ENCODE peak calls at places on chromosomes 12 and 14, in nine cellular contexts. G is activated B cell treated with CpG ODN at 0.5 μM for 24 hours; F is neural progenitor cell; V is GM10248; Z is progenitor cell of endocrine pancreas; Y is CD4-positive, alpha-beta T cell; L is GM12878; A is sigmoid colon; M is spleen. T is an unnamed sample.

GRCh38 chr12:57611810-57612710 is 825 bp downstream of the ARHGEF25 start:
- DNase-seq in G (no peak), F (no peak), V (peak; percentile 15), Z (no peak), Y (no peak), L (no peak), A (no peak), M (no peak), T (no peak)

GRCh38 chr14:100375273-100375962 is 52.3 kb downstream of the SLC25A47 start:
- DNase-seq in G (peak; percentile 44), F (no peak), V (peak; percentile 77), Z (no peak), Y (no peak), L (peak; percentile 76), A (peak; percentile 87), M (peak; percentile 86), T (no peak)

GRCh38 chr12:22100952-22101748 is 55.1 kb downstream of the CMAS start:
- DNase-seq in G (no peak), F (peak; percentile 63), V (peak; percentile 31), Z (no peak), Y (no peak), L (peak; percentile 13), A (no peak), M (no peak), T (no peak)

GRCh38 chr14:30569216-30569902 is 10.4 kb downstream of the G2E3 start:
- DNase-seq in G (no peak), F (peak; percentile 32), V (no peak), Z (no peak), Y (no peak), L (no peak), A (no peak), M (no peak), T (no peak)

GRCh38 chr12:67535176-67535575 is 113.4 kb upstream of the DYRK2 start:
- DNase-seq in G (no peak), F (peak; percentile 31), V (no peak), Z (no peak), Y (no peak), L (no peak), A (no peak), M (no peak), T (no peak)

GRCh38 chr12:127245437-127245836 is 1021.5 kb upstream of the TMEM132C start:
- DNase-seq in G (no peak), F (no peak), V (no peak), Z (no peak), Y (no peak), L (no peak), A (no peak), M (no peak), T (no peak)

GRCh38 chr12:50252977-50253376 is 30.3 kb downstream of the LIMA1 start:
- DNase-seq in G (no peak), F (no peak), V (no peak), Z (no peak), Y (no peak), L (no peak), A (no peak), M (no peak), T (no peak)

GRCh38 chr12:6116481-6117021 is 7.9 kb downstream of the VWF start:
- DNase-seq in G (no peak), F (no peak), V (no peak), Z (no peak), Y (no peak), L (no peak), A (no peak), M (peak; percentile 88), T (no peak)

DNA sequence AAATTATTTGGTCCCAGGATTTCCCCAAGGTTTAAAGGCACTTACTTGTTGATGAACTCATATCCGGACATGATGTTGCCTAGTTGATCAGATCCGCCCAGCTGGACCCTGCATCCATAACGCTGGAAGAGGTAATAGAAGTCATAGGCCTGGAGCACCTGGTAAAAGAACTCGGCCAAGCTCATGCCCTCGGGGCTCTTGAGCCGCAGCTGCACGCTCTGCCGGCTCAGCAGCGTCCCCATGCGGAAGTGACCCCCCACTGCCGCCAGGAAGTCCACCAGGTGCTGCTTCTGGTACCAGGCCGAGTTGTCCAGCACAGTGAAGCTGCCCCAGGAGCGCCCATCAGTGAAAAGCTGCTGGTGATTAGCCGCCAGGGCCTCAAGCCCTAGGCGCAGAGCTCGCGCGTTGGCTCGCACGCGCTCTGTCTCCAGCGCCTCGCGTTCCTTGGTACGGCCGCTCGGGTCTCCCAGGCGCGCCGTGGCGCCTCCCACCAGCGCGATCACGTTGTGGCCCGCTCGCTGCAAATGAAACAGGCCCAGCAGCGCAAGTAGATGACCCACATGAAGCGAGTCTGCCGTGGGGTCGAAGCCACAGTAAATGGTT is 545 bp downstream of the YARS2 start:
- DNase-seq in G (peak; percentile 64), F (peak; percentile 85), V (peak; percentile 78), Z (peak; percentile 79), Y (peak; percentile 27), L (peak; percentile 49), A (peak; percentile 78), M (peak; percentile 92), T (no peak)
- TF ChIP-seq CTCF in G (peak; percentile 27), F (peak; percentile 84), V (peak; percentile 98), Z (peak; percentile 95), Y (peak; percentile 42), L (peak; percentile 94), A (peak; percentile 42), M (peak; percentile 14), T (peak; percentile 86)

GRCh38 chr12:43728117-43728516 is 30.5 kb downstream of the PUS7L start:
- DNase-seq in G (no peak), F (no peak), V (no peak), Z (no peak), Y (no peak), L (no peak), A (no peak), M (no peak), T (no peak)
- TF ChIP-seq CTCF in G (no peak), F (peak; percentile 56), V (no peak), Z (peak; percentile 54), Y (peak; percentile 45), L (no peak), A (no peak), M (no peak), T (peak; percentile 89)

GRCh38 chr12:125533434-125534029 is 468.3 kb downstream of the AACS start:
- DNase-seq in G (no peak), F (peak; percentile 92), V (peak; percentile 65), Z (peak; percentile 72), Y (no peak), L (no peak), A (no peak), M (no peak), T (no peak)
- TF ChIP-seq CTCF in G (no peak), F (peak; percentile 94), V (peak; percentile 63), Z (peak; percentile 92), Y (no peak), L (peak; percentile 66), A (peak; percentile 66), M (no peak), T (peak; percentile 84)

GRCh38 chr12:113702796-113703195 is 231.1 kb upstream of the LHX5 start:
- DNase-seq in G (no peak), F (peak; percentile 42), V (no peak), Z (no peak), Y (no peak), L (no peak), A (no peak), M (no peak), T (no peak)
- TF ChIP-seq CTCF in G (no peak), F (no peak), V (no peak), Z (no peak), Y (no peak), L (no peak), A (no peak), M (no peak), T (no peak)

GRCh38 chr14:64769096-64770020 is 65.1 kb downstream of the PLEKHG3 start:
- DNase-seq in G (no peak), F (no peak), V (no peak), Z (no peak), Y (no peak), L (no peak), A (peak; percentile 57), M (peak; percentile 61), T (peak; percentile 72)

GRCh38 chr14:64766430-64767151 is 62.4 kb downstream of the PLEKHG3 start:
- DNase-seq in G (no peak), F (peak; percentile 59), V (no peak), Z (no peak), Y (no peak), L (no peak), A (peak; percentile 63), M (peak; percentile 64), T (peak; percentile 88)

GRCh38 chr14:64765740-64766302 is 61.6 kb downstream of the PLEKHG3 start:
- DNase-seq in G (no peak), F (no peak), V (no peak), Z (no peak), Y (no peak), L (no peak), A (no peak), M (peak; percentile 36), T (peak; percentile 50)

GRCh38 chr14:64768401-64769095 is 64.3 kb downstream of the PLEKHG3 start:
- DNase-seq in G (no peak), F (peak; percentile 20), V (no peak), Z (no peak), Y (no peak), L (no peak), A (peak; percentile 54), M (peak; percentile 54), T (peak; percentile 68)

GRCh38 chr14:64767215-64767964 is 63.2 kb downstream of the PLEKHG3 start:
- DNase-seq in G (no peak), F (no peak), V (no peak), Z (no peak), Y (no peak), L (no peak), A (peak; percentile 65), M (peak; percentile 61), T (peak; percentile 69)
- TF ChIP-seq CTCF in G (no peak), F (no peak), V (no peak), Z (no peak), Y (no peak), L (no peak), A (no peak), M (no peak), T (no peak)

GRCh38 chr12:26402648-26403047 is 207.3 kb downstream of the SSPN start:
- DNase-seq in G (no peak), F (no peak), V (no peak), Z (no peak), Y (no peak), L (no peak), A (no peak), M (no peak), T (no peak)
- TF ChIP-seq CTCF in G (no peak), F (no peak), V (no peak), Z (peak; percentile 52), Y (no peak), L (peak; percentile 8), A (no peak), M (no peak), T (no peak)

GRCh38 chr14:103905861-103906456 is 22.3 kb upstream of the TDRD9 start:
- DNase-seq in G (no peak), F (peak; percentile 61), V (no peak), Z (no peak), Y (peak; percentile 26), L (no peak), A (no peak), M (peak; percentile 69), T (no peak)
- TF ChIP-seq CTCF in G (no peak), F (peak; percentile 45), V (peak; percentile 2), Z (peak; percentile 18), Y (peak; percentile 29), L (no peak), A (no peak), M (no peak), T (peak; percentile 40)